ENCODE peak calls at places on chromosomes 16 and 17, in six cellular contexts. X, A, F, E, B and S are unnamed samples.

GRCh38 chr17:81409190-81409935 is 14.1 kb downstream of the BAHCC1 start:
- DNase-seq in B (no peak), X (peak; percentile 49), F (no peak), A (no peak), E (no peak), S (no peak)

GRCh38 chr17:80968602-80969029 is 23.0 kb upstream of the CHMP6 start:
- DNase-seq in A (no peak), B (no peak), E (no peak), F (no peak), X (no peak), S (peak; percentile 83)

GRCh38 chr17:62629556-62630364 is 2.3 kb downstream of the MRC2 start:
- DNase-seq in A (no peak), E (no peak), B (no peak), X (no peak), F (no peak), S (no peak)

GRCh38 chr17:42275527-42276358 is 448 bp downstream of the STAT5B start:
- DNase-seq in A (no peak), X (no peak), B (peak; percentile 28), E (peak; percentile 37), F (no peak), S (no peak)

GRCh38 chr16:76059186-76059585 is 218.0 kb upstream of the CNTNAP4 start:
- DNase-seq in X (no peak), F (no peak), B (no peak), E (no peak), A (no peak), S (no peak)

GRCh38 chr17:28552201-28552999 is at the start of gene UNC119:
- DNase-seq in E (peak; percentile 78), A (peak; percentile 71), B (peak; percentile 84), X (peak; percentile 59), F (peak; percentile 91), S (no peak)

GRCh38 chr17:62892870-62893338 is 73.1 kb upstream of the TANC2 start:
- DNase-seq in B (peak; percentile 36), F (no peak), E (no peak), A (no peak), X (peak; percentile 88), S (no peak)

GRCh38 chr17:54785643-54786258 is 114.9 kb upstream of the TOM1L1 start:
- DNase-seq in A (no peak), E (no peak), X (no peak), B (no peak), F (no peak), S (no peak)

GRCh38 chr17:14044702-14045101 is 24.6 kb upstream of the COX10 start:
- DNase-seq in B (no peak), A (no peak), E (no peak), X (no peak), F (no peak), S (no peak)

GRCh38 chr17:81513669-81514484 is 1.3 kb upstream of the ACTG1 start:
- DNase-seq in A (peak; percentile 19), B (peak; percentile 72), X (peak; percentile 86), F (peak; percentile 94), E (no peak), S (peak; percentile 85)

GRCh38 chr16:79146-80054 is 1.4 kb downstream of the MPG start:
- DNase-seq in X (no peak), E (no peak), F (no peak), A (no peak), B (no peak), S (no peak)
- H3K4me1 ChIP-seq in X (peaks cover 26% of the 10 kb centered on the region), E (peaks cover 31% of the 10 kb centered on the region), F (peaks cover 31% of the 10 kb centered on the region), A (peaks cover 29% of the 10 kb centered on the region), B (peaks cover 17% of the 10 kb centered on the region), S (peaks cover 59% of the 10 kb centered on the region)

GRCh38 chr16:67170948-67171649 is 761 bp downstream of the NOL3 start:
- DNase-seq in F (peak; percentile 46), B (peak; percentile 32), A (no peak), E (no peak), X (peak; percentile 51), S (no peak)

GRCh38 chr16:67174706-67175231 is 4.4 kb downstream of the NOL3 start:
- DNase-seq in X (no peak), F (peak; percentile 82), E (no peak), B (no peak), A (no peak), S (no peak)

GRCh38 chr16:67173808-67174705 is 3.7 kb downstream of the NOL3 start:
- DNase-seq in E (peak; percentile 58), A (peak; percentile 63), F (peak; percentile 96), X (peak; percentile 91), B (peak; percentile 92), S (peak; percentile 96)

GRCh38 chr16:67170168-67170947 is at the start of gene NOL3:
- DNase-seq in F (peak; percentile 95), B (peak; percentile 89), X (peak; percentile 94), E (no peak), A (no peak), S (peak; percentile 93)

DNA sequence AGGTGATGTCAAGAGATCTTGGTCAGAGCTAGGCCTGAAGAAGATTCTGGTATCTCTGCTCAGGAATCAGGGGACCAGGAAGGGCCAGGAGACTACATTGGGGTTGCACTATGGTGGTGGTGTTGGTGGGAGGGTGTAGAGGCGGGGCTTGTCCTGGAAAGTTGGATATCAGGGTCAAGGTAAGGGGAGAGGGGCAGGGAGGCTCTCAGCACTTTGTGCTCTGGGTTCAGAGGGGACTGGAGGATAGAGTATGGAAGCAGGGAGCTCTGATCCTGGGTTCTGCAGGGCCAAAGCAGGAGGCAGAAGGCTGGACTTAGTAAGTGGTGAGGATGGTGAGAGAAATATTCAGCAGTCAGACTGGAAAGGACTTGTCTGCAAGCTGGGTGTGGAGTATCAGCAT is 3.0 kb downstream of the NOL3 start:
- DNase-seq in B (peak; percentile 25), F (no peak), A (no peak), X (no peak), E (no peak), S (no peak)
- H3K27ac ChIP-seq in B (peak overlapping the region; percentile 94), F (peak overlapping the region; percentile 81), A (no peak overlapping the region), X (peak overlapping the region; percentile 87), E (no peak overlapping the region), S (peak overlapping the region; percentile 93)

GRCh38 chr16:73049051-73049910 is 1.4 kb upstream of the ZFHX3 start:
- DNase-seq in F (no peak), E (no peak), B (no peak), X (no peak), A (no peak), S (no peak)
- H3K4me1 ChIP-seq in F (peaks cover 18% of the 10 kb centered on the region), E (no peaks in the 10 kb centered on the region), B (peaks cover 4% of the 10 kb centered on the region), X (peaks cover 82% of the 10 kb centered on the region), A (no peaks in the 10 kb centered on the region), S (peaks cover 68% of the 10 kb centered on the region)

GRCh38 chr16:1674306-1674705 is 3.8 kb upstream of the JPT2 start:
- DNase-seq in E (no peak), B (no peak), F (peak; percentile 15), X (no peak), A (no peak), S (no peak)
- H3K27ac ChIP-seq in E (no peak overlapping the region), B (no peak overlapping the region), F (no peak overlapping the region), X (peak overlapping the region; percentile 37), A (no peak overlapping the region), S (no peak overlapping the region)

GRCh38 chr17:38746893-38747384 is 1.2 kb downstream of the PCGF2 start:
- DNase-seq in E (no peak), F (no peak), X (no peak), B (peak; percentile 40), A (no peak), S (no peak)

GRCh38 chr17:38745545-38745944 is 2.6 kb downstream of the PCGF2 start:
- DNase-seq in F (no peak), X (no peak), A (no peak), E (no peak), B (peak; percentile 36), S (peak; percentile 63)

GRCh38 chr17:38747385-38748328 is 479 bp downstream of the PCGF2 start:
- DNase-seq in E (no peak), B (peak; percentile 71), X (peak; percentile 42), F (peak; percentile 88), A (no peak), S (no peak)

GRCh38 chr17:38748329-38749221 is at the start of gene PCGF2:
- DNase-seq in E (no peak), X (peak; percentile 94), F (peak; percentile 97), A (no peak), B (peak; percentile 95), S (peak; percentile 58)

DNA sequence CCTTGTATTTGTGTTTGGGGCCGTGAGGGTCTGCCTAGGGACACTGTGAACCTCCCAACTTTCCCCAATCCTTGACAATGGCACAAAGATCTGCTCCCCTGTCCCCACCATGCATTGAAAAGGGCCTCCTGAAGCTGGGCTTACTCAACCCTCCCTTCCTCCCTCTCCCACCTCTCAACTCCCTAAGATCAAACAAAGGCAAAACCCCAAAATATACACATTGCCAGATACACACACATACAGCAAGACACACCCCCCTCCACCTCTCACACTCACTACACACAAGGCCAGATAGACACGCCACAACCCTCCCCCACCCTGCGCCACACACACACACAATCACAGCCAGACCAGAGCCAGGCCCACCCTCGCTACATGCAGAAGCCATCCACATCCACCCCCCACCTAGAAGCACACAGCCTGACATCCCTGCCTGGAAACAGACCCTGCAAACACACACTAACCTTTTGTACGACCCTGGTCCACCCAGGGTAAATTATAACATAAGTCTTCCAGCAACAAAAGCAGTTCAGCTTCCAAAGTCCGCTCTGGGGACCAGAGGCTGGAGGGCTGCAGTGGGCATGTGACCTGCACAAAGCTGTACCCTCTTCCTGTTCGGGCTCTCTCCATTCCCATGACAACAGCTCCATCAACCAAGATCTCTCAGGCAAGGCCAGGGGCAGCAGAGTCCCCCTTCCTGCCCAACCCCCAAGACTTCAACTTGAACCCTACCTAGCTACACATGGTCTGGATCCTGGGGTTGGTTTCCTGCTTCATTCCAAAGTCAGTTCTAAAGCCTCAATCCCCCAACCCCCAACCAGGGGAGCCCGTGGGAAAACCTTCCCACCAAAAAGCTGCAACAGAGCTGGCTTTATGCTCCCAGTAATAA is 1.9 kb downstream of the PCGF2 start:
- DNase-seq in E (no peak), B (peak; percentile 29), A (no peak), F (no peak), X (no peak), S (peak; percentile 50)
- H3K4me1 ChIP-seq in E (peaks cover 40% of the 10 kb centered on the region), B (peaks cover 27% of the 10 kb centered on the region), A (peaks cover 42% of the 10 kb centered on the region), F (peaks cover 48% of the 10 kb centered on the region), X (peaks cover 48% of the 10 kb centered on the region), S (peaks cover 3% of the 10 kb centered on the region)

DNA sequence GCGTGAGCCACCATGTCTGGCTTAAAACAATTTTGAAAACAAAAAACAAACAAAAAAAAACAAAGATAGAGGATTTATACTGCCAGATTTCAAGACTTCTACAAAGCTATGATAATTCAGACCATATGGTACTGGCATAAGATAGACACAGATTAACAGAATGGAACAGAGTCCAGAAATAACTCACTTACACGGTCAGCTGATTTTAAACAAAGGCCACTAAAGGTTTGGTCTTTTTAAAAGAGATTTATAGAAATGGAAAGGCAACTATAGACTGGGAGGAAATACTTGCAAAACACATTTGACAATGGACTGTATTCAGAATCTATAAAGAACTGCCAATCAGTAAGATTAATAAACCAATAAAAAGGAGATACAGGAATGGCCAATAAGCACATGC is 48.6 kb upstream of the MNT start:
- DNase-seq in F (no peak), X (no peak), A (no peak), B (no peak), E (no peak), S (no peak)
- H3K27ac ChIP-seq in F (no peak overlapping the region), X (no peak overlapping the region), A (no peak overlapping the region), B (no peak overlapping the region), E (no peak overlapping the region), S (no peak overlapping the region)